ENCODE peak calls at places on chromosomes 1 and 21, in four cellular contexts. G is CD8-positive, alpha-beta memory T cell; D is stimulated activated naive B cell treated with anti-CD40 and anti-IgM and Interleukin-4, amounts not matched to agents 10 μg/mL and 1 μg/mL and 100 μg/mL, for 72 hours; S is AG20443. Y is an unnamed sample.

GRCh38 chr1:78054559-78054958 is 8.8 kb downstream of the GIPC2 start:
- DNase-seq in G (no peak), D (no peak), S (no peak), Y (no peak)

GRCh38 chr1:175129997-175130648 is 62.5 kb downstream of the KIAA0040 start:
- DNase-seq in G (no peak), D (no peak), S (no peak), Y (peak)

GRCh38 chr1:11961230-11961629 is 19.0 kb upstream of the MFN2 start:
- DNase-seq in G (no peak), D (no peak), S (no peak), Y (no peak)

GRCh38 chr1:204453141-204453772 is 41.3 kb downstream of the PIK3C2B start:
- DNase-seq in G (peak), D (peak), S (no peak), Y (no peak)

GRCh38 chr21:9760398-9761074 is 760.8 kb upstream of the TPTE start:
- DNase-seq in G (no peak), D (no peak), S (no peak), Y (no peak)

GRCh38 chr1:26978893-26979292 is 14.6 kb upstream of the TRNP1 start:
- DNase-seq in G (no peak), D (no peak), S (no peak), Y (no peak)

GRCh38 chr1:155082941-155083541 is 4.4 kb downstream of the EFNA3 start:
- DNase-seq in G (no peak), D (no peak), S (no peak), Y (no peak)

GRCh38 chr1:4170548-4170947 is 270.5 kb upstream of the C1orf174 start:
- DNase-seq in G (no peak), D (no peak), S (no peak), Y (no peak)

GRCh38 chr1:195733826-195734225 is 874.4 kb downstream of the KCNT2 start:
- DNase-seq in G (no peak), D (no peak), S (no peak), Y (peak)

Y was measured in iPS DF 6.9.